ENCODE peak calls at places on chromosome 18, in eight cellular contexts. P is Jurkat, Clone E6-1; E is hypothalamus; F is Peyer's patch; S is NCI-H2171; L is NCI-H1417; Q is GM04504; K is HT1080. J is an unnamed sample.

GRCh38 chr18:46569211-46569610 is 87.8 kb downstream of the LOXHD1 start:
- DNase-seq in E (no peak), K (no peak), P (no peak), L (no peak), S (no peak), F (no peak), Q (no peak), J (no peak)

GRCh38 chr18:45619062-45619825 is 4.0 kb downstream of the SLC14A2 start:
- DNase-seq in K (no peak), S (no peak), E (no peak), Q (no peak), F (peak; percentile 74), L (no peak), P (no peak), J (no peak)

GRCh38 chr18:40911582-40912254 is 1043.3 kb upstream of the PIK3C3 start:
- DNase-seq in Q (no peak), K (peak; percentile 23), S (no peak), F (no peak), E (no peak), L (no peak), P (no peak), J (no peak)

GRCh38 chr18:34321075-34321474 is 96.4 kb upstream of the NOL4 start:
- DNase-seq in F (no peak), S (no peak), Q (no peak), L (no peak), K (no peak), E (no peak), P (no peak), J (no peak)

GRCh38 chr18:59799383-59800015 is 100.3 kb upstream of the PMAIP1 start:
- DNase-seq in Q (peak; percentile 80), S (peak; percentile 24), E (no peak), F (no peak), L (peak; percentile 58), P (no peak), K (no peak), J (no peak)

GRCh38 chr18:35178260-35178659 is 62.6 kb upstream of the ZNF397 start:
- DNase-seq in S (no peak), L (no peak), K (peak; percentile 90), F (no peak), Q (peak; percentile 69), P (no peak), E (no peak), J (no peak)

GRCh38 chr18:79405019-79405780 is 9.5 kb downstream of the NFATC1 start:
- DNase-seq in Q (no peak), P (no peak), K (no peak), L (peak; percentile 56), E (no peak), S (no peak), F (no peak), J (no peak)

GRCh38 chr18:10744653-10745052 is 218.8 kb downstream of the NAPG start:
- DNase-seq in F (no peak), K (no peak), L (no peak), S (no peak), E (no peak), P (no peak), Q (no peak), J (no peak)

GRCh38 chr18:66013976-66014375 is 263.2 kb downstream of the CDH7 start:
- DNase-seq in E (no peak), P (no peak), F (no peak), K (peak; percentile 46), S (peak; percentile 18), Q (no peak), L (no peak), J (no peak)